ENCODE peak calls at places on chromosomes 12 and 14, in nine cellular contexts. Q is A549, U is H54, T is heart left ventricle, K is tibial nerve, H is thyroid gland, D is uterus, Y is NB4, P is body of pancreas. G is an unnamed sample.

GRCh38 chr14:55780156-55780946 is 200.3 kb downstream of the KTN1 start:
- DNase-seq in Q (no peak), U (peak; percentile 16), T (peak; percentile 38), K (peak; percentile 79), H (peak; percentile 63), D (peak; percentile 47), Y (no peak), P (peak; percentile 87), G (peak; percentile 44)

GRCh38 chr12:94457331-94457730 is 2.3 kb downstream of the CEP83 start:
- DNase-seq in Q (no peak), U (no peak), T (no peak), K (no peak), H (no peak), D (no peak), Y (no peak), P (no peak), G (no peak)

GRCh38 chr12:57611116-57611809 is at the start of gene ARHGEF25:
- DNase-seq in Q (peak; percentile 84), U (peak; percentile 89), T (peak; percentile 90), K (peak; percentile 62), H (peak; percentile 45), D (peak; percentile 86), Y (no peak), P (peak; percentile 51), G (no peak)

GRCh38 chr12:117501470-117501869 is 140.0 kb upstream of the NOS1 start:
- DNase-seq in Q (no peak), U (no peak), T (peak; percentile 72), K (no peak), H (peak; percentile 18), D (no peak), Y (peak; percentile 19), P (peak; percentile 90), G (peak; percentile 45)

GRCh38 chr12:6171409-6172015 is 28.7 kb upstream of the CD9 start:
- DNase-seq in Q (no peak), U (no peak), T (peak; percentile 76), K (no peak), H (no peak), D (peak; percentile 74), Y (no peak), P (peak; percentile 16), G (peak; percentile 56)

GRCh38 chr14:101124860-101125259 is 221.3 kb upstream of the RTL1 start:
- DNase-seq in Q (no peak), U (no peak), T (no peak), K (peak; percentile 2), H (no peak), D (no peak), Y (no peak), P (no peak), G (no peak)

GRCh38 chr12:2679068-2679815 is 115.5 kb upstream of the FKBP4 start:
- DNase-seq in Q (no peak), U (no peak), T (no peak), K (no peak), H (no peak), D (no peak), Y (no peak), P (no peak), G (no peak)

GRCh38 chr12:121239335-121239678 is 29.4 kb downstream of the P2RX4 start:
- DNase-seq in Q (no peak), U (no peak), T (no peak), K (no peak), H (no peak), D (no peak), Y (peak; percentile 94), P (no peak), G (no peak)

DNA sequence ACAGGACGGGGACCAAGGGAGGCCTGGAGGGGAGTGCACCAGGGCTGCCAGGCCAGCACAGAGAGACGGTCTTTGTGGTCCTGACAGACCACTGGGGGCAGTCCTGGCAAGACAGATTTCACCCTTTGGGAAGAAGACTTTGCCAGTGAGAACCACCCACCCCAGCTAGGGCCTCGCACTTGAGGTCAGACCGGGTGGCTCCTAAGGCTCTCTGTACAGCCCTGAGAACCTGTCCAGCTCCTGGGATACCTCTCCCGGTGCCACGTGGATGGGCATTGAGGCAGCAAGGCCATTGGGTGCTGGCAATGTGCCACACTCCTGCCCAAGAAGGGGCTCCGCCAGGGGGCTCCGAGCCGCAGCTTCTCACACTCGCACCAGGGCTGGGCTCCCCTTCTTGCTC is 42.4 kb downstream of the DEGS2 start:
- DNase-seq in Q (no peak), U (no peak), T (no peak), K (no peak), H (no peak), D (no peak), Y (no peak), P (no peak), G (no peak)
- TF ChIP-seq POLR2A in Q (no peak), U (no peak), T (no peak), K (no peak), H (no peak), D (no peak), Y (no peak), P (no peak), G (no peak)

GRCh38 chr14:89616425-89617141 is 199.6 kb upstream of the FOXN3 start:
- DNase-seq in Q (no peak), U (no peak), T (no peak), K (no peak), H (no peak), D (no peak), Y (no peak), P (no peak), G (no peak)

GRCh38 chr14:89618309-89618708 is 201.3 kb upstream of the FOXN3 start:
- DNase-seq in Q (no peak), U (no peak), T (no peak), K (no peak), H (no peak), D (no peak), Y (peak; percentile 25), P (peak; percentile 43), G (no peak)

GRCh38 chr14:89617142-89617460 is 200.1 kb upstream of the FOXN3 start:
- DNase-seq in Q (no peak), U (no peak), T (no peak), K (no peak), H (no peak), D (no peak), Y (no peak), P (no peak), G (no peak)

GRCh38 chr14:89618821-89619551 is 202.0 kb upstream of the FOXN3 start:
- DNase-seq in Q (peak; percentile 38), U (peak; percentile 35), T (peak; percentile 79), K (peak; percentile 37), H (peak; percentile 55), D (peak; percentile 24), Y (peak; percentile 74), P (peak; percentile 78), G (peak; percentile 69)

DNA sequence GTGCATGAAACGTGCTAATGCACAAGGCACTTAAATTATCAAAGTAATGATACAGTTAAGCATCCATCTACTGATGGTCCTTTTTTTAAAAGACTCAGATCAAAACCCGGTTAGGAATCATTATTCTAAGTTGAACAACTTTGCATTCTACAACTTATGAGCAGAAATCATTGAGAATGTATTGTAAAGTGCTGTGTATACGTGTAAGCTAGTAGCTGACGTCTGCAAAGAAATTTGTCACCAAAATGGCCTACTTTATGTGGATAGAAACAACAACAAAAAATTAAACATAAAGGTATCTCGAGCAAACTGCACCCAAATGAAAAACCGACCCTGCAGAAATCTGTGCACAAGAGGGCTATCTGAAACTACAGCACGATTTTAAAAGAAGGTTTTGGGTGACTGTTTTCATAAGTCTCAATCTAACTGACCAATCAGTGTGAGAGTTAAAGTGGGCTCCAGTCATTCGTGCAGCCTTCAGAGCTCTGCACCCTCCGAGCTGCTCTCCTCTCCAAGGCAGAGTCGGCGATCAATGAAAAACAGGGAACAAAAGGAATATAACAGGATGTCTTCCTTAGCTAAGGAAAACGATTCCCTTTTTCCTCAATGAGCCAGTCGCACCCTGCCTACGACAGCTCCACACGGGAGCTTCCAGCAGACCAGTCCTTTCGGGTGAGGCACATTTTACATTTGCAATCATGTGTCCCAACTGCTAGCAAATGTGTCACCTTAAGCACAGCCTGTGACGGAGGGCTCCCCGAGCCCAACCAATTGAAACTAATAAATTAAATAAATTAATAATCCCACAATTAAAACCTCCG is 200.6 kb upstream of the FOXN3 start:
- DNase-seq in Q (no peak), U (no peak), T (peak; percentile 32), K (peak; percentile 17), H (peak; percentile 30), D (no peak), Y (no peak), P (peak; percentile 52), G (peak; percentile 61)
- TF ChIP-seq POLR2A in Q (no peak), U (no peak), T (no peak), K (no peak), H (peak; percentile 37), D (no peak), Y (no peak), P (peak; percentile 63), G (peak; percentile 42)

GRCh38 chr14:104799657-104800599 is 973 bp upstream of the ZBTB42 start:
- DNase-seq in Q (peak; percentile 54), U (peak; percentile 61), T (peak; percentile 93), K (peak; percentile 69), H (peak; percentile 90), D (peak; percentile 90), Y (peak; percentile 78), P (peak; percentile 91), G (peak; percentile 85)
- TF ChIP-seq POLR2A in Q (no peak), U (no peak), T (no peak), K (no peak), H (no peak), D (peak; percentile 24), Y (no peak), P (peak; percentile 38), G (no peak)

GRCh38 chr14:59346329-59346728 is 118.9 kb downstream of the GPR135 start:
- DNase-seq in Q (no peak), U (no peak), T (no peak), K (no peak), H (no peak), D (no peak), Y (no peak), P (no peak), G (no peak)

GRCh38 chr14:59347511-59347900 is 117.7 kb downstream of the GPR135 start:
- DNase-seq in Q (no peak), U (no peak), T (no peak), K (no peak), H (no peak), D (no peak), Y (no peak), P (no peak), G (no peak)

GRCh38 chr14:59347915-59348314 is 117.3 kb downstream of the GPR135 start:
- DNase-seq in Q (no peak), U (no peak), T (no peak), K (no peak), H (no peak), D (no peak), Y (no peak), P (no peak), G (no peak)

GRCh38 chr14:59346796-59347510 is 118.2 kb downstream of the GPR135 start:
- DNase-seq in Q (no peak), U (no peak), T (no peak), K (no peak), H (no peak), D (no peak), Y (no peak), P (no peak), G (no peak)

DNA sequence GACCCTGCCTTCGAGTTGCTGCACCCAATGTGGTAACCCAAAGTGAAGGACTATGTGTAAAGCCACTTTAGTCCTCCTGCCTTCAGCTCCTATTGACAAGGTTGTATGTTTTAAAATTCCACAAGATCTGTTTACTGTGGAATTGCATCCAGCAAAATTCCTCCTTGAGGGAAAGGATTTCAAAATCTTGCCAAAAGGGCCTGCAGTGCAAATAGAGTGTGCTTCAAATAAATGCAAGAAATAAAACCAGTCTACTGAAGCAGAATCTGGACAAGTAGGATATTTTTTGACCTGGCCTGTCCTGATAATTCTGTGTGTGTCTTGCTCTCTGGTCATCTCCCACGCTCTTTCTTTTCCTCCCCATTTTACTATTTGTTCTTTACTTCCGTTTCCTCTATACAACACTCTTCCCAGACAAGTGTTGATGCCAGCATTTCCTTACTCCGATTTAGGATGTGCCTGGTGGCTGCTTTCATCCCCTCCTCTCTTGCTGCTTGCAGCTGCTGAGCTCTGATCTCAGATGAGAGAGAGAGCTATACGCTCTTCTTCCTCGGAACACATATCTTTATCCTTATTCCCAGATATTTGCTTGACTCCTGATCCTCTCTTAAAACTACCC is 115.9 kb downstream of the GPR135 start:
- DNase-seq in Q (no peak), U (no peak), T (no peak), K (no peak), H (no peak), D (no peak), Y (no peak), P (no peak), G (no peak)
- TF ChIP-seq POLR2A in Q (no peak), U (no peak), T (no peak), K (no peak), H (no peak), D (no peak), Y (no peak), P (no peak), G (no peak)